ENCODE peak calls at places on chromosomes 5 and 9, in seven cellular contexts. K is activated CD8-positive, alpha-beta memory T cell treated with anti-CD3 and anti-CD28 coated beads for 48 hours; R is stimulated activated naive CD4-positive, alpha-beta T cell treated with Interleukin-2 at 50 U/mL for 16 hours; U is hypothalamus; C is left cardiac atrium; H is dorsolateral prefrontal cortex; S is stimulated activated CD4-positive, alpha-beta T cell treated with anti-CD3 and anti-CD28 coated beads, Interleukin-1b, Interleukin-23, amount 100 ng/mL, for 24 hours. D is an unnamed sample.

GRCh38 chr5:155529366-155529765 is 515.8 kb downstream of the KIF4B start:
- DNase-seq in K (no peak), R (no peak), U (no peak), C (no peak), H (no peak), S (no peak), D (no peak)

GRCh38 chr5:147628054-147628895 is 118.4 kb upstream of the DPYSL3 start:
- DNase-seq in K (peak), R (peak), U (peak), C (peak), H (peak), S (peak), D (peak)

GRCh38 chr5:31048282-31048974 is 145.1 kb upstream of the CDH6 start:
- DNase-seq in K (no peak), R (no peak), U (no peak), C (no peak), H (no peak), S (no peak), D (no peak)

GRCh38 chr5:130571076-130571475 is 594.0 kb downstream of the HINT1 start:
- DNase-seq in K (no peak), R (no peak), U (no peak), C (no peak), H (no peak), S (no peak), D (no peak)

GRCh38 chr5:10789726-10790125 is 28.7 kb upstream of the DAP start:
- DNase-seq in K (no peak), R (no peak), U (no peak), C (no peak), H (no peak), S (no peak), D (no peak)

GRCh38 chr9:5518061-5518936 is 8.0 kb downstream of the PDCD1LG2 start:
- DNase-seq in K (no peak), R (no peak), U (no peak), C (no peak), H (no peak), S (no peak), D (no peak)

GRCh38 chr5:69129413-69129812 is 35.6 kb downstream of the SLC30A5 start:
- DNase-seq in K (no peak), R (no peak), U (no peak), C (no peak), H (no peak), S (no peak), D (no peak)

GRCh38 chr5:136030956-136031611 is 2.3 kb downstream of the TGFBI start:
- DNase-seq in K (no peak), R (no peak), U (no peak), C (no peak), H (no peak), S (no peak), D (no peak)

GRCh38 chr5:142821027-142821732 is 51.0 kb downstream of the ARHGAP26 start:
- DNase-seq in K (no peak), R (no peak), U (no peak), C (no peak), H (no peak), S (no peak), D (no peak)

GRCh38 chr5:106154280-106154716 is 1516.4 kb downstream of the EFNA5 start:
- DNase-seq in K (no peak), R (no peak), U (no peak), C (no peak), H (no peak), S (no peak), D (no peak)

GRCh38 chr5:26761040-26761439 is 277.3 kb downstream of the CDH9 start:
- DNase-seq in K (no peak), R (no peak), U (no peak), C (no peak), H (no peak), S (no peak), D (peak)

GRCh38 chr9:124852121-124852828 is 985 bp upstream of the WDR38 start:
- DNase-seq in K (no peak), R (no peak), U (no peak), C (no peak), H (no peak), S (no peak), D (no peak)

GRCh38 chr5:6832994-6833393 is 119.8 kb downstream of the TENT4A start:
- DNase-seq in K (no peak), R (no peak), U (no peak), C (no peak), H (no peak), S (no peak), D (no peak)

GRCh38 chr5:149215478-149216042 is 56.1 kb upstream of the AFAP1L1 start:
- DNase-seq in K (no peak), R (no peak), U (no peak), C (peak), H (no peak), S (no peak), D (no peak)

GRCh38 chr5:132770476-132771159 is 6.4 kb downstream of the SEPTIN8 start:
- DNase-seq in K (no peak), R (no peak), U (peak), C (no peak), H (peak), S (no peak), D (no peak)

GRCh38 chr9:19331877-19332276 is 48.2 kb downstream of the RPS6 start:
- DNase-seq in K (no peak), R (no peak), U (no peak), C (no peak), H (no peak), S (no peak), D (no peak)

GRCh38 chr9:14311940-14312572 is 1.9 kb downstream of the NFIB start:
- DNase-seq in K (no peak), R (no peak), U (no peak), C (no peak), H (no peak), S (no peak), D (no peak)